ENCODE peak calls at places on chromosomes 3 and 15, in five cellular contexts. One of them, this sample, is unnamed.

GRCh38 chr3:181298421-181298820 is 308.9 kb upstream of the DNAJC19 start:
- DNase-seq in stomach: no peak
- DNase-seq in Peyer's patch: no peak
- DNase-seq in RWPE1: peak; percentile 5
- DNase-seq in psoas muscle: no peak
- DNase-seq in this sample: no peak

GRCh38 chr15:50891159-50891558 is 17.3 kb upstream of the AP4E1 start:
- DNase-seq in stomach: no peak
- DNase-seq in Peyer's patch: no peak
- DNase-seq in RWPE1: no peak
- DNase-seq in psoas muscle: no peak
- DNase-seq in this sample: no peak

GRCh38 chr15:29656636-29657475 is 165.4 kb downstream of the TJP1 start:
- DNase-seq in RWPE1: peak; percentile 46
- DNase-seq in stomach: no peak
- DNase-seq in Peyer's patch: no peak
- DNase-seq in psoas muscle: no peak
- DNase-seq in this sample: no peak

GRCh38 chr3:15319575-15319974 is 12.8 kb downstream of the SH3BP5 start:
- DNase-seq in RWPE1: no peak
- DNase-seq in stomach: no peak
- DNase-seq in Peyer's patch: peak; percentile 57
- DNase-seq in psoas muscle: peak; percentile 69
- DNase-seq in this sample: no peak

GRCh38 chr15:76011611-76012010 is 613 bp downstream of the NRG4 start:
- DNase-seq in RWPE1: no peak
- DNase-seq in stomach: no peak
- DNase-seq in psoas muscle: no peak
- DNase-seq in Peyer's patch: no peak
- DNase-seq in this sample: peak; percentile 6

GRCh38 chr15:35127717-35128116 is 42.6 kb upstream of the NANOGP8 start:
- DNase-seq in stomach: no peak
- DNase-seq in Peyer's patch: no peak
- DNase-seq in psoas muscle: no peak
- DNase-seq in RWPE1: no peak
- DNase-seq in this sample: no peak

GRCh38 chr3:38049358-38050126 is 10.5 kb downstream of the DLEC1 start:
- DNase-seq in psoas muscle: no peak
- DNase-seq in RWPE1: no peak
- DNase-seq in stomach: no peak
- DNase-seq in Peyer's patch: no peak
- DNase-seq in this sample: no peak

GRCh38 chr3:153927107-153927506 is 194.1 kb upstream of the ARHGEF26 start:
- DNase-seq in stomach: no peak
- DNase-seq in RWPE1: peak; percentile 10
- DNase-seq in psoas muscle: no peak
- DNase-seq in Peyer's patch: no peak
- DNase-seq in this sample: peak; percentile 72

GRCh38 chr15:40769310-40770146 is at the start of gene C15orf62:
- DNase-seq in Peyer's patch: peak; percentile 87
- DNase-seq in stomach: peak; percentile 73
- DNase-seq in RWPE1: peak; percentile 91
- DNase-seq in psoas muscle: no peak
- DNase-seq in this sample: peak; percentile 96

GRCh38 chr15:42490246-42490742 is 647 bp downstream of the ZNF106 start:
- DNase-seq in psoas muscle: no peak
- DNase-seq in stomach: no peak
- DNase-seq in Peyer's patch: no peak
- DNase-seq in RWPE1: peak; percentile 26
- DNase-seq in this sample: no peak

GRCh38 chr3:192303235-192303634 is 424.1 kb downstream of the FGF12 start:
- DNase-seq in stomach: no peak
- DNase-seq in Peyer's patch: no peak
- DNase-seq in psoas muscle: no peak
- DNase-seq in RWPE1: no peak
- DNase-seq in this sample: no peak

DNA sequence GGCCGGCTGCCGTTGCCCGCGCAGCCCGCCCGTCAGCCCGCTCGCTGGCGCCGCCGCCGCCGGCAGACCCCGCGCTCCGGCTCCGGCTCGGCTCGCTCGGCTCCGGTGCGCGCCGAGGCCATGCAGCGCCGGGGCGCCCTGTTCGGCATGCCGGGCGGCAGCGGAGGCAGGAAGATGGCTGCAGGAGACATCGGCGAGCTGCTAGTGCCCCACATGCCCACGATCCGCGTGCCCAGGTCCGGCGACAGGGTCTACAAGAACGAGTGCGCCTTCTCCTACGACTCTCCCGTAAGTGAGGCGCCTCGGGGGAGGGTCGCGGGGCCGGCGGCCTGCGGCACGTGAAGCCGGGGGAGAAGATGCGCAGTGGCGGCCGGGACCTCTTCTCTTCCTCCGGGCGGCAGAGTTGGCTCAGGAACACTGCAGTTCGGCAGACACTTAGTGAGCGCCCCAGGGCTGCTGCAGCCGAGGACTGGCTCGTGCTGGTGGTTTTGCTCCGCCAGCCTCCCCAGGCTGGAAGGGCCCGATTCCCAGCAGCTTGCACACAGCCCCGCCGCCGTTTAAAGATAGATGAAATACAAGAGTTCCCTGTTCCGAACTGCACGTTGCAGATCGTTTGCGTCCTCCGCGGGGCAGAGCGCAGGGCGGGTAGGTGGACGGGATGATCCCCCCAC is 401 bp downstream of the USP13 start:
- DNase-seq in Peyer's patch: peak; percentile 82
- DNase-seq in psoas muscle: peak; percentile 90
- DNase-seq in stomach: peak; percentile 60
- DNase-seq in RWPE1: peak; percentile 64
- DNase-seq in this sample: peak; percentile 75
- TF ChIP-seq CTCF in Peyer's patch: no peak
- TF ChIP-seq CTCF in psoas muscle: no peak
- TF ChIP-seq CTCF in stomach: no peak
- TF ChIP-seq CTCF in RWPE1: no peak
- TF ChIP-seq CTCF in this sample: no peak

DNA sequence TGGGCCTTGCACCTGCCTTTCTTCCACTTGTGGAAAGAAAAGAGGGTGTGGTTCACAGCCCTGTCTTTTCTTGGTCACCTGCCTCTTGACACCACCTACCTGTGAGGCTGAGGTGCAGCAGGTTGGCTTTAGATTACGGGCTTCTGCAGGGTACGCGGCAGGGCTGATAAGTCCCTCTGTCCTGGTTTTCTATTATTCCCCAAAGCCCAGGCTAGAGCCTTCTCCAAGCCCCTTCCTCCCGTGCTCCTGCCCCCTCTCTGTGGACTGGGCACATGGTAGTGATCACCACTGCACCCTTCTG is 44.8 kb upstream of the HACD2 start:
- DNase-seq in psoas muscle: no peak
- DNase-seq in Peyer's patch: no peak
- DNase-seq in stomach: no peak
- DNase-seq in RWPE1: no peak
- DNase-seq in this sample: no peak
- TF ChIP-seq CTCF in psoas muscle: no peak
- TF ChIP-seq CTCF in Peyer's patch: no peak
- TF ChIP-seq CTCF in stomach: no peak
- TF ChIP-seq CTCF in RWPE1: no peak
- TF ChIP-seq CTCF in this sample: no peak

GRCh38 chr15:96585634-96586386 is 255.3 kb downstream of the NR2F2 start:
- DNase-seq in psoas muscle: no peak
- DNase-seq in Peyer's patch: no peak
- DNase-seq in RWPE1: no peak
- DNase-seq in stomach: no peak
- DNase-seq in this sample: peak; percentile 8
- TF ChIP-seq CTCF in psoas muscle: peak; percentile 22
- TF ChIP-seq CTCF in Peyer's patch: no peak
- TF ChIP-seq CTCF in RWPE1: peak; percentile 7
- TF ChIP-seq CTCF in stomach: no peak
- TF ChIP-seq CTCF in this sample: no peak

DNA sequence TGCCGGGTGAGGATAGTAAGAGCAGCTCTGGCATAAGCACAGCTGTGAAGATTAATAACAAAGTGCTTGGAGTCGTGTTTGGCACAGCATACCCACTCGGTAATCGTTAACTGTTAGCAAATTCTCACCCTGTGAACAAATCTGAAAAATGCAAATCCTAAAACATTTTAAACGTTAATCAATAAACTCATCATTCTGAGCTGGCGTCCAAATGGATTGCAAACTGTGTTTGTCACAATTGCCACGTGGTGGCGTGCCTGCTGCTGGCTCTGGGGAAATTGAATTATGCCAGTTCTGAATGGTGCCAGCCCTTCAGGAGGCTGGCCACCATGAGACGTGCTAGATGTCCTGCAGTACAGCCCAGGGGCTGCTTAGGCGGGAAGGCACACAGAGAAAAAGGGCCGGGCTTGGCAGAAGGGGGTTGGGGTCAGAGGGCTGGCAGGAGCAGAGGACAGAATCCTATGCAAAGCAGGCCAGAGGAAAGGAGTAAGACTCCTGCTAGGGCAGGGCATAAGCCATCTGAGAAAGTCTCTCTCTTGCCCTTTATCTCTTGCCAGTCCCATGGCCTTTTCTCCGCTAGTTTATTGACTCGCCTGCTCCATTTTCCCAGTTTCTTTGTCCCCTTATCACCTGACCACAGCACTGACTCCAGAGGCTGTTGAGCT is 22.1 kb upstream of the POLG start:
- DNase-seq in Peyer's patch: no peak
- DNase-seq in stomach: no peak
- DNase-seq in RWPE1: no peak
- DNase-seq in psoas muscle: no peak
- DNase-seq in this sample: peak; percentile 39
- TF ChIP-seq CTCF in Peyer's patch: no peak
- TF ChIP-seq CTCF in stomach: no peak
- TF ChIP-seq CTCF in RWPE1: peak; percentile 79
- TF ChIP-seq CTCF in psoas muscle: peak; percentile 9
- TF ChIP-seq CTCF in this sample: peak; percentile 43

DNA sequence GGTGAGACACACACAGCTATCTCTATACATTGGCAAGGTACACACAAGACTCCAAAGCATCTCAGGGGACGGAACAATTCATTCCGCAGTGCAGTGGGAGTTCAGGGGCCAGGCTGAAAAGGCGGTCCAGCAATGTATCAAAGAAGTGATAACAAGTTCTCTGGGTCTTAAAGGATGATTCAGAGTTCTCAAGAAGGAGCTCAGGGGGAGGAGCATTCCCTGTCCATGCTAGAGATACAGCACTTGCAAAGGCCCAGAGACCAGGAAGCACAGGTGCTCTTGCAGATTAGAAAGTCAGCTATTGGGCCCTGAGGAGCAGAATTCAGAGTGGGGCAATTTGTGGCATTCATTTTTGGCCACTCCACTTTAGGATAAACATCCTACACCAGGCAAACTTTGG is 34.9 kb downstream of the MECOM start:
- DNase-seq in Peyer's patch: no peak
- DNase-seq in psoas muscle: no peak
- DNase-seq in stomach: no peak
- DNase-seq in RWPE1: no peak
- DNase-seq in this sample: no peak
- TF ChIP-seq CTCF in Peyer's patch: no peak
- TF ChIP-seq CTCF in psoas muscle: no peak
- TF ChIP-seq CTCF in stomach: no peak
- TF ChIP-seq CTCF in RWPE1: no peak
- TF ChIP-seq CTCF in this sample: no peak

GRCh38 chr3:60742606-60743145 is 508.6 kb downstream of the FHIT start:
- DNase-seq in RWPE1: no peak
- DNase-seq in Peyer's patch: no peak
- DNase-seq in psoas muscle: peak; percentile 60
- DNase-seq in stomach: no peak
- DNase-seq in this sample: peak; percentile 65
- TF ChIP-seq CTCF in RWPE1: no peak
- TF ChIP-seq CTCF in Peyer's patch: no peak
- TF ChIP-seq CTCF in psoas muscle: peak; percentile 5
- TF ChIP-seq CTCF in stomach: no peak
- TF ChIP-seq CTCF in this sample: peak; percentile 26

GRCh38 chr15:65979837-65980236 is 110.5 kb downstream of the RAB11A start:
- DNase-seq in stomach: no peak
- DNase-seq in psoas muscle: no peak
- DNase-seq in Peyer's patch: no peak
- DNase-seq in RWPE1: no peak
- DNase-seq in this sample: no peak

GRCh38 chr15:65979316-65979715 is 110.0 kb downstream of the RAB11A start:
- DNase-seq in psoas muscle: no peak
- DNase-seq in Peyer's patch: no peak
- DNase-seq in RWPE1: peak; percentile 84
- DNase-seq in stomach: no peak
- DNase-seq in this sample: peak; percentile 29

GRCh38 chr15:65982941-65983340 is 113.7 kb downstream of the RAB11A start:
- DNase-seq in psoas muscle: no peak
- DNase-seq in stomach: no peak
- DNase-seq in RWPE1: no peak
- DNase-seq in Peyer's patch: no peak
- DNase-seq in this sample: no peak

GRCh38 chr15:65981837-65982696 is 112.8 kb downstream of the RAB11A start:
- DNase-seq in psoas muscle: no peak
- DNase-seq in RWPE1: peak; percentile 85
- DNase-seq in Peyer's patch: peak; percentile 72
- DNase-seq in stomach: peak; percentile 64
- DNase-seq in this sample: peak; percentile 45

DNA sequence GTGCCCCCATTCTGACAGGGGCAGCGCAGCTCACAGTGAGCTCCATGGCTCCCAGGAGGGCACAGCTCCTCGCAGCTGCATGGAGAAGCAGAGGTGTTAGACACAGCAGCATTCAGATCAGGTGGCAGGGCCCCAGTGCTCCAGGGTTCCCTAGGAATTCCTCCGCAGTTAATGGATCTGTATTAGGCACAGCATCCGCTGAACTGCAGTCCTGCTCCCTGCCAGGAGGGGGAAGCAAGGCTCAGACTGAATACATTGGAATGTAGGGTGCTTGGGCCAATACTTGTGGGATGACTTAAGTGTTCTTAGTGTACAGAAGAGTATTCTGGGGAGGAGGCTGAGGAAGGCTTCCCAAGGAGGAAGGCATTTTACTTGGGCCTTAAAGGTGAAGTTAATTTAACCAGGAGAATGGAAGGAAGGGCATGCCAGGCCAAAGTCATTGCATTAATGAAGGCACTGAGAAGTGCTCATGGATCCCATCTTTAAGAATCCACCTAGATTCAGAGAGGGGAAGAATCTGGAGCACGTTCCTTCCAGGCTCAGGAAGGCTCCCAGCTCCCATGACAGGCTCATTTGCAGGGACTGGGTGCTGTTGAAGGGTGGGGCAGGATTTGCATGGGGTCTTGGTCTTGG is 111.6 kb downstream of the RAB11A start:
- DNase-seq in Peyer's patch: peak; percentile 82
- DNase-seq in psoas muscle: peak; percentile 63
- DNase-seq in RWPE1: peak; percentile 84
- DNase-seq in stomach: peak; percentile 81
- DNase-seq in this sample: peak; percentile 75
- TF ChIP-seq CTCF in Peyer's patch: no peak
- TF ChIP-seq CTCF in psoas muscle: peak; percentile 51
- TF ChIP-seq CTCF in RWPE1: peak; percentile 45
- TF ChIP-seq CTCF in stomach: peak; percentile 74
- TF ChIP-seq CTCF in this sample: peak; percentile 70

DNA sequence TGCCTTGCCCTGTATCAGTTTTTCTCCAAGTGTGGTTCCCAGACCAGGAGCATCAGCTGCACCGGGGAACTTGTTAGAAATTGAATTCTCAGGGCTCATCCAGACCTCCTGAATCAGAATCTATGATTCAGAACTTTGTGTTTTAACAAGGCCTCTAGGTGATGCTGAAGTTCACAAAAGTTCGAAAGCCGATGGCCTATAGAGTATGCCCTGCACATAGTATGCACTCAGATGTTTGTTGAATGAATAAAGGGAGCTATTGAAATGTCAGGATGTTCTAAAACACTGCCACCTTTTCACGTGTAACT is 666 bp upstream of the LARP6 start:
- DNase-seq in stomach: no peak
- DNase-seq in psoas muscle: no peak
- DNase-seq in RWPE1: peak; percentile 39
- DNase-seq in Peyer's patch: no peak
- DNase-seq in this sample: peak; percentile 31
- TF ChIP-seq CTCF in stomach: no peak
- TF ChIP-seq CTCF in psoas muscle: no peak
- TF ChIP-seq CTCF in RWPE1: no peak
- TF ChIP-seq CTCF in Peyer's patch: no peak
- TF ChIP-seq CTCF in this sample: peak; percentile 21

This sample was measured in MCF 10A.